ENCODE peak calls at places on chromosomes 7 and 10, in eight cellular contexts. O is K562, G is stomach, C is H1, W is HCT116, P is spleen, I is breast epithelium, Y is transverse colon. R is an unnamed sample.

GRCh38 chr10:110617455-110618162 is 26.5 kb upstream of the RBM20 start:
- DNase-seq in P (no peak), C (no peak), Y (no peak), W (no peak), I (no peak), G (no peak), O (no peak), R (no peak)

GRCh38 chr10:24897326-24897926 is 55.0 kb downstream of the PRTFDC1 start:
- DNase-seq in I (no peak), C (no peak), G (no peak), O (peak), W (peak), P (no peak), Y (no peak), R (peak)

GRCh38 chr7:97013025-97013424 is 7.7 kb downstream of the DLX6 start:
- DNase-seq in C (no peak), G (no peak), O (no peak), P (no peak), I (no peak), Y (no peak), W (no peak), R (no peak)

GRCh38 chr10:123573236-123574147 is 92.7 kb upstream of the GPR26 start:
- DNase-seq in Y (peak), W (peak), I (peak), P (no peak), O (peak), G (peak), C (peak), R (peak)

GRCh38 chr10:73044378-73045285 is 52.0 kb downstream of the P4HA1 start:
- DNase-seq in P (no peak), C (no peak), Y (no peak), I (no peak), G (no peak), O (no peak), W (no peak), R (peak)

GRCh38 chr10:14478639-14479038 is 147.9 kb upstream of the FRMD4A start:
- DNase-seq in P (no peak), C (peak), Y (no peak), O (peak), G (peak), W (peak), I (peak), R (peak)

GRCh38 chr10:71242621-71243009 is 30.2 kb downstream of the UNC5B start:
- DNase-seq in W (no peak), O (no peak), I (no peak), P (no peak), Y (no peak), G (no peak), C (no peak), R (no peak)

GRCh38 chr7:36228039-36228438 is 75.0 kb downstream of the EEPD1 start:
- DNase-seq in C (no peak), G (no peak), Y (no peak), W (no peak), O (no peak), I (no peak), P (no peak), R (no peak)

GRCh38 chr7:131538791-131539179 is 17.6 kb downstream of the PODXL start:
- DNase-seq in C (no peak), G (no peak), O (no peak), Y (no peak), P (peak), W (no peak), I (no peak), R (peak)

GRCh38 chr7:101306307-101306706 is 15.3 kb downstream of the IFT22 start:
- DNase-seq in W (no peak), P (no peak), Y (no peak), G (no peak), C (no peak), I (no peak), O (no peak), R (no peak)

GRCh38 chr7:134720091-134720935 is 59.1 kb upstream of the CALD1 start:
- DNase-seq in I (no peak), Y (no peak), C (no peak), O (no peak), G (no peak), P (no peak), W (no peak), R (peak)

GRCh38 chr10:97011397-97011796 is 174.4 kb downstream of the SLIT1 start:
- DNase-seq in I (no peak), Y (no peak), P (no peak), G (no peak), C (no peak), W (no peak), O (no peak), R (no peak)

GRCh38 chr10:79084012-79084971 is 15.5 kb downstream of the ZMIZ1 start:
- DNase-seq in C (no peak), I (peak), O (peak), Y (peak), W (no peak), G (peak), P (peak), R (peak)

GRCh38 chr10:70695241-70696030 is 23.1 kb downstream of the ADAMTS14 start:
- DNase-seq in W (no peak), Y (no peak), G (no peak), C (no peak), O (peak), I (no peak), P (no peak), R (no peak)

GRCh38 chr10:110392860-110393732 is 88.4 kb upstream of the SMNDC1 start:
- DNase-seq in P (peak), W (no peak), G (no peak), O (no peak), I (no peak), Y (peak), C (no peak), R (peak)

GRCh38 chr10:130726996-130727725 is 584.4 kb downstream of the TCERG1L start:
- DNase-seq in O (no peak), C (no peak), W (no peak), G (no peak), Y (no peak), I (no peak), P (peak), R (no peak)

GRCh38 chr7:139730746-139731612 is 46.8 kb downstream of the HIPK2 start:
- DNase-seq in O (no peak), W (no peak), P (no peak), C (no peak), I (no peak), Y (peak), G (peak), R (peak)

GRCh38 chr7:191105-192034 is 1.0 kb upstream of the FAM20C start:
- DNase-seq in G (no peak), Y (no peak), W (peak), C (no peak), P (no peak), I (no peak), O (no peak), R (peak)

GRCh38 chr10:31698169-31698890 is 230.3 kb downstream of the ARHGAP12 start:
- DNase-seq in P (no peak), Y (peak), W (no peak), C (no peak), G (no peak), O (no peak), I (no peak), R (no peak)

GRCh38 chr10:77244746-77245145 is 392.9 kb downstream of the KCNMA1 start:
- DNase-seq in Y (no peak), O (no peak), I (no peak), G (no peak), W (no peak), P (no peak), C (no peak), R (no peak)

GRCh38 chr7:138289864-138290263 is 170.2 kb upstream of the TRIM24 start:
- DNase-seq in Y (no peak), O (no peak), G (no peak), C (no peak), W (no peak), I (no peak), P (no peak), R (no peak)

GRCh38 chr10:28058746-28059145 is 59.9 kb upstream of the ODAD2 start:
- DNase-seq in W (no peak), C (no peak), Y (no peak), G (no peak), P (no peak), O (no peak), I (no peak), R (no peak)

GRCh38 chr10:97319671-97320479 is 804 bp downstream of the FRAT1 start:
- DNase-seq in O (peak), G (peak), C (peak), I (no peak), P (peak), W (no peak), Y (peak), R (peak)

GRCh38 chr7:13282377-13282980 is 595.0 kb downstream of the ARL4A start:
- DNase-seq in I (no peak), W (peak), C (no peak), G (no peak), P (no peak), Y (no peak), O (no peak), R (peak)

GRCh38 chr10:95574649-95575365 is 13.6 kb upstream of the SORBS1 start:
- DNase-seq in C (no peak), G (no peak), P (no peak), W (no peak), Y (no peak), I (no peak), O (no peak), R (no peak)

DNA sequence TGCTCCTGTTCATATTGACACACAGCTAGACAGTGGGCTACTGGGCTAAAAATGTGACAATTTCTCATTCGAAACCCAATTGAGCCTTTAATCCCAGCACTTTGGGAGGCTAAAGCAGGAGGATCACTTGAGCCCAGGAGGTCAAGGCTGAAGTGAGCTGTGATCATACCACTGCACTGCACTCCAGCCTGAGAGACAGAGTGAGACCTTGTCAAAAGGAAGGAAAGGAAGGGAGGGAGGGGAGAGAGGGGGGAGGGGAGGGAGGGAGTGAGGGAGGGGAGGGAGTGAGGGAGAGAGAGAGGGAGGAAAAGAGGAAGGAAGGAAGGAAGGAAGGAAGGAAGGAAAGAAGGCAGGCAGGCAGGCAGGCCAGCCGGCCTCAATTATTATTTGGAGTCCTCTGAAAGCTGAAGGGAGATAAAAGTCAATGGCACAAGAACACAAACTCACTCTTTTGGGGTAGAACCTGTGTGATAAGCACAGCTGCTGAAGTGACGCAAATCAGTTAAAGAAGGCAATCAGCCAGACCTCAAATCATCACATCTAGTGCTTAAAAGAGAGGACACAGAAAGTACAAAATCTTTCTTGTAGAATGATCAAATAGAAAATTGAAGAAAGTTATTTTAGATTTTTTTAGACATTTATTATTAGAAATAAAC is 98.1 kb downstream of the CCDC71L start:
- DNase-seq in Y (no peak), I (no peak), P (no peak), C (no peak), G (no peak), O (no peak), W (no peak), R (no peak)
- TF ChIP-seq POLR2A in Y (no peak), I (no peak), P (no peak), C (no peak), G (no peak), O (no peak), W (no peak), R (no peak)

GRCh38 chr10:101818119-101818957 is at the start of gene OGA:
- DNase-seq in G (peak), C (peak), I (peak), P (peak), Y (peak), O (peak), W (peak), R (peak)

GRCh38 chr10:101818958-101819633 is 852 bp upstream of the OGA start:
- DNase-seq in C (no peak), Y (peak), I (no peak), P (peak), W (no peak), G (no peak), O (peak), R (no peak)

GRCh38 chr10:101816913-101817541 is 1.2 kb downstream of the OGA start:
- DNase-seq in O (no peak), Y (no peak), W (no peak), I (no peak), P (no peak), C (no peak), G (no peak), R (no peak)

GRCh38 chr10:101816375-101816773 is 1.9 kb downstream of the OGA start:
- DNase-seq in C (no peak), O (no peak), W (no peak), Y (no peak), P (no peak), G (no peak), I (no peak), R (no peak)

GRCh38 chr10:101817542-101818118 is 614 bp downstream of the OGA start:
- DNase-seq in O (peak), P (peak), W (peak), Y (peak), G (peak), C (no peak), I (peak), R (peak)
- TF ChIP-seq POLR2AphosphoS5 in O (peak), P (peak), W (peak), Y (peak), G (peak), C (peak), I (peak), R (peak)

DNA sequence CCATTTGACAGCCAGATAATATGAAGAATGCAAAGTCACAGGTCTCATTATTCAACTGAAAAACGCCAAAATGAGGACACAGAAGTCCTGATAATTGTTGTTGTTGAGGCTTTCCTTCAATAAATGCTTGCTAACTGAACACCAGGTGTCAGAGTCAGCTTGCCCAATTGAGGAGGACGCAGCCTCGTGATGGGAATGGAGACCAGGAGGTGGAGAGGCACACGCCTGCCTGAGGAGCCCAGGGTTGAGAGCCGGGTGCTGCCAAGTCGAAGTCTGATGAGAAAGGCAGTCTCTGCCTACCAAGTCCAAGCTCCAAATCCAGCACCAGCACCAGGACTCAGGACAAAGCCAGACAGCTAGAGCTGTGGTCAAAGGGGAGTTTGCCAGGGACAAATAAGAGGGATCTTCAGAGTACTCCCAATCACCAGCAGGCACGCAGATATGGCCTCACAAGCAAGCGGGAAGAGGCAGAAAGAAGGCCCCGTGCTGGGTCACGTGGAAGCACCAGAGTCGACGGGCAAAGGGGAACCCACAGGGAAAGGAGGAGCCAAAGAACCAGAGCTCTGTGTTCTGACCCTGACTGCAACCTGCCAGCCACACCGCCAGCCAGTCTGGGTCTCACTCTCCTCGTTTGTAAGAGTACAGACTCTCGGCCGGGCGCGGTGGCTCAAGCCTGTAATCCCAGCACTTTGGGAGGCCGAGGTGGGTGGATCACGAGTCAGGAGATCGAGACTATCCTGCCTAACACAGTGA is 47.6 kb downstream of the VOPP1 start:
- DNase-seq in C (no peak), W (no peak), O (no peak), G (peak), P (no peak), Y (no peak), I (no peak), R (no peak)
- TF ChIP-seq CTCF in C (no peak), W (no peak), O (peak), G (no peak), P (no peak), Y (no peak), I (no peak), R (no peak)

GRCh38 chr10:102432162-102432950 is at the start of gene CUEDC2:
- DNase-seq in P (peak), W (peak), C (peak), O (peak), I (peak), G (peak), Y (peak), R (peak)
- TF ChIP-seq POLR2A in P (no peak), W (peak), C (peak), O (peak), I (peak), G (no peak), Y (peak), R (peak)

DNA sequence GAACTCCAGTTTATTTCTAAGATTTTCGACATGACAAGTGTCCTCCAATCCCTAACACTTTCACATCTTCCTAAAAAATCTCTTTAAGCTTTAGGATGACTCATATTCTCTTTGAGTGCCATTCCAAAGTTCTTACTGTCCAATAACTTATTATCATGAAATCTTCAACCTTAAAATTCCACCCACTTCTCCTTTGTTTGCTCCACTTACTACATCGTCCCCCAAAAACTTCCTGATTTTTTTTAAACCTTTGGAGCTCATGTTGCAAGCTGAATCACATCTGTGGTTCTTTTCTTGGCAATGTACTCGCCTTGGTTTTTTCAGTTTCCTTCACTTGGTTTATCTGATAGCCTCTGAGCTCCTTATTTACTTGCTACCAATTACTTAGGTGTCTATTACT is 39.2 kb upstream of the JCAD start:
- DNase-seq in G (no peak), Y (no peak), I (no peak), W (no peak), O (no peak), P (no peak), C (no peak), R (peak)
- TF ChIP-seq POLR2AphosphoS5 in G (no peak), Y (no peak), I (no peak), W (no peak), O (no peak), P (no peak), C (no peak), R (no peak)

GRCh38 chr7:116804459-116804858 is 57.9 kb upstream of the CAPZA2 start:
- DNase-seq in W (no peak), I (no peak), Y (no peak), O (no peak), C (no peak), G (no peak), P (no peak), R (no peak)
- TF ChIP-seq CTCF in W (no peak), I (no peak), Y (no peak), O (no peak), C (no peak), G (no peak), P (no peak), R (no peak)

GRCh38 chr7:156949541-156950380 is at the start of gene NOM1:
- DNase-seq in W (peak), P (peak), G (peak), O (peak), I (peak), C (no peak), Y (peak), R (peak)
- TF ChIP-seq POLR2A in W (peak), P (no peak), G (no peak), O (peak), I (no peak), C (no peak), Y (peak), R (peak)

DNA sequence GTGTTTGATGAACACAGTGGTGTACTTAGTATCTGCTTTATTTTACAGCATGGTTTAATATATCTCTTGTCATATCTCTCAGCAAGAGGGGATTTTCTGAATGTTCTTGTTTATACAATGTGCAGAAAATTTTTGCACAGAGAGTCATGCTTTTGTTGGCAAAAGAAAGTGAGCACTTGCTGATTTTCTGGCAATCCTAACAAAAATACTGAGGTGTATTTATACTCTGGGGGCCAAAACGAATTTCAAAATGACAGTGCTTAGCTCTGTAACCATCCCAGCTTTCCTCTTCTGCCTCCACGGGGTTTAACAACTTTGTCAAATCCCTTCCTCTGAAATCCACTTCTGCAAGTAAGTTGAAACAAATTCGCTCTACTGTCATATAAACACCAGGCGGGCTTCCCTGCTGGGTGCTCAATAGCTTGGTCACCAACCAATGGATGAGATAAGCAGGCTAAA is 169.2 kb downstream of the NOC3L start:
- DNase-seq in G (no peak), C (no peak), Y (no peak), W (no peak), I (no peak), P (no peak), O (no peak), R (no peak)
- TF ChIP-seq POLR2AphosphoS5 in G (no peak), C (no peak), Y (no peak), W (no peak), I (no peak), P (no peak), O (no peak), R (no peak)

DNA sequence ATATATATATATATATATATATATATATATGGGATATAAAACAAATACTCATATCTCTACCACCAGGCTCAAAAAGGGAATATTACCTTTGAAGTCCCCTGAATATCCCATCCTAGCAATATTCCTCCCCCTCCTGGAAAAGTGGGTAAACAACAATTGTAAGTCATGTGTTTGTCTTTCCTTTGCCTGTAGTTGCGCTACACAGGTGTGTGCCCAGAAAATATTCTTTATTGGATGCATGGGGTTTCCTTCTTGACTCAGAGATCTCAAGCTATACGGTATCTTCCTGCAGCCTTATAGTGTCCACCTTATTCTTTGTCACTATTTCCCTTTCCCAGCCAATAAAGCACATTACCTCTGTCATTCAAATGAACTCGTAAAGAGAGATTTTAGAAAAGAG is 54.2 kb downstream of the MET start:
- DNase-seq in W (no peak), O (no peak), I (no peak), G (no peak), C (no peak), Y (no peak), P (no peak), R (no peak)
- TF ChIP-seq CTCF in W (peak), O (peak), I (no peak), G (no peak), C (no peak), Y (no peak), P (no peak), R (no peak)

R was measured in endothelial cell of umbilical vein.